ENCODE peak calls at places on chromosome 22, in six cellular contexts. S is A172, C is neural crest cell, F is NCI-H2081, X is H9, Y is pulmonary artery endothelial cell. T is an unnamed sample.
A peak's percentile ranks its signal among the peaks of the same experiment; 100 is the strongest.

GRCh38 chr22:50176850-50177536 is 6.5 kb downstream of the PANX2 start:
- DNase-seq in F (no peak), S (no peak), C (no peak), X (no peak), Y (no peak), T (no peak)

GRCh38 chr22:46432164-46433068 is 96.9 kb downstream of the TRMU start:
- DNase-seq in S (no peak), Y (no peak), F (no peak), C (no peak), X (no peak), T (no peak)

GRCh38 chr22:29702025-29702930 is 17.5 kb upstream of the CABP7 start:
- DNase-seq in S (peak; percentile 47), X (no peak), Y (no peak), C (no peak), F (no peak), T (peak; percentile 37)

GRCh38 chr22:49592780-49593501 is 234.7 kb downstream of the BRD1 start:
- DNase-seq in S (peak; percentile 8), Y (no peak), X (no peak), C (no peak), F (no peak), T (no peak)

GRCh38 chr22:34225278-34225677 is 305.0 kb upstream of the LARGE1 start:
- DNase-seq in X (no peak), S (no peak), C (no peak), F (no peak), Y (no peak), T (no peak)

GRCh38 chr22:26057731-26058130 is 111.5 kb upstream of the SEZ6L start:
- DNase-seq in Y (no peak), F (no peak), S (no peak), C (no peak), X (no peak), T (no peak)

GRCh38 chr22:49825944-49826602 is 1.6 kb downstream of the BRD1 start:
- DNase-seq in Y (no peak), C (no peak), F (no peak), X (no peak), S (no peak), T (no peak)

GRCh38 chr22:37502342-37503182 is 16.4 kb upstream of the MFNG start:
- DNase-seq in F (no peak), S (no peak), X (no peak), C (no peak), Y (no peak), T (no peak)

GRCh38 chr22:29994941-29995340 is 85.3 kb upstream of the HORMAD2 start:
- DNase-seq in X (no peak), C (no peak), S (peak; percentile 30), Y (no peak), F (no peak), T (no peak)

GRCh38 chr22:27827586-27828213 is 26.1 kb upstream of the MN1 start:
- DNase-seq in X (no peak), F (no peak), S (no peak), Y (no peak), C (no peak), T (no peak)

GRCh38 chr22:19105867-19106802 is 16.1 kb downstream of the DGCR2 start:
- DNase-seq in F (no peak), S (no peak), Y (no peak), X (peak; percentile 50), C (no peak), T (no peak)

GRCh38 chr22:49965291-49966040 is 4.9 kb downstream of the PIM3 start:
- DNase-seq in X (peak; percentile 31), C (no peak), Y (no peak), S (no peak), F (no peak), T (no peak)

GRCh38 chr22:42595434-42595833 is 19.2 kb downstream of the POLDIP3 start:
- DNase-seq in C (no peak), F (no peak), X (no peak), Y (no peak), S (no peak), T (no peak)

GRCh38 chr22:36541831-36542391 is 12.9 kb upstream of the EIF3D start:
- DNase-seq in S (peak; percentile 92), C (no peak), F (no peak), Y (peak; percentile 43), X (no peak), T (no peak)

GRCh38 chr22:31150615-31151014 is 9.4 kb upstream of the RNF185 start:
- DNase-seq in X (no peak), S (no peak), C (no peak), Y (no peak), F (no peak), T (no peak)

GRCh38 chr22:45051419-45051818 is 41.6 kb upstream of the PHF21B start:
- DNase-seq in S (no peak), Y (no peak), C (no peak), F (no peak), X (no peak), T (no peak)

GRCh38 chr22:35329114-35329847 is 29.6 kb downstream of the TOM1 start:
- DNase-seq in X (no peak), Y (no peak), C (no peak), S (no peak), F (no peak), T (no peak)

GRCh38 chr22:39990688-39991087 is 4.1 kb upstream of the FAM83F start:
- DNase-seq in Y (no peak), X (no peak), S (no peak), F (no peak), C (no peak), T (no peak)

GRCh38 chr22:30474683-30475424 is 3.0 kb upstream of the SEC14L3 start:
- DNase-seq in C (no peak), S (no peak), F (peak; percentile 26), Y (no peak), X (peak; percentile 45), T (peak; percentile 55)

GRCh38 chr22:40199223-40199622 is 21.5 kb downstream of the TNRC6B start:
- DNase-seq in F (no peak), C (no peak), S (no peak), X (no peak), Y (no peak), T (no peak)

GRCh38 chr22:43777204-43777671 is 34.9 kb downstream of the EFCAB6 start:
- DNase-seq in Y (peak; percentile 73), F (no peak), C (no peak), X (no peak), S (peak; percentile 67), T (no peak)

GRCh38 chr22:19819911-19820879 is 34.5 kb downstream of the GNB1L start:
- DNase-seq in X (peak; percentile 25), F (no peak), C (no peak), Y (no peak), S (no peak), T (no peak)

GRCh38 chr22:40499187-40499753 is 128.9 kb downstream of the SGSM3 start:
- DNase-seq in S (peak; percentile 92), F (no peak), X (no peak), Y (peak; percentile 58), C (no peak), T (no peak)

GRCh38 chr22:45196308-45196707 is 32.6 kb downstream of the NUP50 start:
- DNase-seq in C (no peak), X (no peak), F (no peak), S (no peak), Y (no peak), T (no peak)

GRCh38 chr22:19871845-19872778 is 17.4 kb upstream of the GNB1L start:
- DNase-seq in X (no peak), F (no peak), Y (no peak), S (no peak), C (no peak), T (no peak)

GRCh38 chr22:18078329-18079041 is 695 bp downstream of the PEX26 start:
- DNase-seq in F (peak; percentile 43), X (peak; percentile 38), Y (no peak), S (no peak), C (no peak), T (peak; percentile 9)

GRCh38 chr22:40007826-40008710 is 13.3 kb downstream of the FAM83F start:
- DNase-seq in C (no peak), F (no peak), X (no peak), S (no peak), Y (no peak), T (no peak)